ENCODE peak calls at places on chromosomes 11 and 22, in eight cellular contexts. A is fibroblast of lung, F is ovary, P is spleen, Y is psoas muscle, K is GM23338, B is upper lobe of right lung, N is PC-9. W is an unnamed sample.

GRCh38 chr22:44580176-44580575 is 82.1 kb upstream of the RTL6 start:
- DNase-seq in N (no peak), K (no peak), Y (no peak), B (peak; percentile 21), F (no peak), P (peak; percentile 44), A (no peak), W (no peak)

GRCh38 chr11:65814131-65814959 is 19.4 kb upstream of the SNX32 start:
- DNase-seq in A (no peak), Y (no peak), K (no peak), F (no peak), B (peak; percentile 74), N (no peak), P (no peak), W (no peak)

GRCh38 chr11:44708063-44708462 is 18.7 kb upstream of the TSPAN18 start:
- DNase-seq in N (no peak), B (no peak), A (no peak), P (peak; percentile 58), K (no peak), Y (peak; percentile 27), F (no peak), W (no peak)

GRCh38 chr11:104892723-104893511 is 5.3 kb downstream of the CASP12 start:
- DNase-seq in N (no peak), P (no peak), B (no peak), A (peak; percentile 63), F (no peak), K (no peak), Y (no peak), W (no peak)

GRCh38 chr11:134041791-134042696 is 26.8 kb upstream of the JAM3 start:
- DNase-seq in F (no peak), B (no peak), K (no peak), Y (no peak), N (no peak), A (no peak), P (peak; percentile 74), W (no peak)

GRCh38 chr22:45376009-45376408 is 37.4 kb downstream of the SMC1B start:
- DNase-seq in A (no peak), F (no peak), B (no peak), P (no peak), K (no peak), Y (no peak), N (no peak), W (no peak)

GRCh38 chr11:20131744-20132666 is 28.3 kb downstream of the DBX1 start:
- DNase-seq in A (peak; percentile 63), P (peak; percentile 81), Y (peak; percentile 43), B (peak; percentile 71), F (peak; percentile 83), K (peak; percentile 88), N (no peak), W (peak; percentile 93)

GRCh38 chr11:8232849-8233606 is 30.6 kb downstream of the LMO1 start:
- DNase-seq in N (no peak), P (peak; percentile 31), A (no peak), F (no peak), Y (no peak), K (no peak), B (peak; percentile 55), W (no peak)

GRCh38 chr11:79121351-79121750 is 319.5 kb downstream of the TENM4 start:
- DNase-seq in P (no peak), A (peak; percentile 46), F (no peak), N (no peak), Y (no peak), K (no peak), B (no peak), W (no peak)

GRCh38 chr11:22957890-22958289 is 97.6 kb upstream of the CCDC179 start:
- DNase-seq in K (no peak), F (no peak), B (no peak), A (no peak), P (no peak), N (no peak), Y (no peak), W (no peak)

GRCh38 chr11:118673361-118674093 is 5.9 kb downstream of the TREH start:
- DNase-seq in K (no peak), P (no peak), F (no peak), A (no peak), N (peak; percentile 29), B (peak; percentile 15), Y (no peak), W (peak; percentile 26)

GRCh38 chr11:118671254-118671653 is 8.2 kb downstream of the TREH start:
- DNase-seq in N (no peak), A (no peak), P (no peak), B (no peak), F (no peak), Y (no peak), K (no peak), W (no peak)

GRCh38 chr11:118674094-118674460 is 5.4 kb downstream of the TREH start:
- DNase-seq in N (no peak), P (no peak), K (no peak), Y (no peak), A (no peak), F (no peak), B (no peak), W (no peak)

GRCh38 chr11:118670063-118670462 is 9.4 kb downstream of the TREH start:
- DNase-seq in F (no peak), K (no peak), N (no peak), P (no peak), B (no peak), A (no peak), Y (no peak), W (no peak)

GRCh38 chr11:118672865-118673264 is 6.6 kb downstream of the TREH start:
- DNase-seq in N (peak; percentile 34), F (no peak), K (peak; percentile 64), B (no peak), P (no peak), Y (no peak), A (no peak), W (peak; percentile 67)
- TF ChIP-seq CTCF in N (no peak), F (no peak), K (peak; percentile 26), B (no peak), P (no peak), Y (no peak), A (no peak), W (peak; percentile 69)

DNA sequence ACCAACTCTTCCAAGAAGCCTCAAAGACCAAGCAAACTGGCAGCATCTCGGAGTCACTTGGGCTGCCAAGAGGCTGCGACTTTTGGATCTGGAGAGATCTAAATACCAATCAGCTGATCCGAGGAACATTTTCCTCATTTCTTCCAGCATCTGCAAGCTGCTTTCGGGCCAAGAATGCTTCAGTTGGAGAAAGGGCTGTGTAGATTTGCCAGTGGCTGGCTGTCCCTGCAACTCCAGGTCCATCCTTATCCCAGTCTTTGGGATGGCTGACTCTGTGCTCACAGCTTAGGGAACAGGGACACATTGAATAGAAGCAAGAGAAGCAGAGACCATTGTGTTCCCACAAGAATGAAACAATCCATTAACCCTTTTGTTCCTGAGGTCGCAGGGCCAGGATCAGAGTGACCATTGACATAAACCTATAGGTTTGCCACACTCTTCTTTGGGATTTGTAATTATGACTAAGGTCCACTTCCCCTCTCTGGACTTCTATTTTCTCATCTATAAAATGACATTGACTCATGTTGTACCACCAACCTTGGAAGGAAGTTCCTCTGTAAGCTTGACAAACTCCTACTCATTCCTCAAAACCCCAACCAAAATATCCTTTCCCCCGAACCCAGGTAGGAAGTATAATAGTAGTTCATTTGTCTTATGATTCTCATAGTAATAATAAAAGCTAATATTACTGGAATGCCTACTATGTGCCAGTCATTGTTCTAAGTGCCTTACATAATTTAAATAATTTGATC is 340.8 kb downstream of the MN1 start:
- DNase-seq in P (no peak), N (no peak), B (no peak), A (peak; percentile 90), F (no peak), Y (peak; percentile 49), K (peak; percentile 19), W (no peak)
- H3K4me3 ChIP-seq in P (no peak overlapping the region), N (no peak overlapping the region), B (no peak overlapping the region), A (no peak overlapping the region), F (no peak overlapping the region), Y (no peak overlapping the region), K (no peak overlapping the region), W (no peak overlapping the region)

GRCh38 chr11:72228844-72229231 is 4.3 kb downstream of the INPPL1 start:
- DNase-seq in A (no peak), P (peak; percentile 67), K (no peak), B (peak; percentile 45), F (no peak), N (no peak), Y (no peak), W (peak; percentile 28)

GRCh38 chr11:72226701-72227100 is 2.1 kb downstream of the INPPL1 start:
- DNase-seq in B (no peak), P (peak; percentile 64), F (no peak), A (no peak), K (no peak), N (no peak), Y (no peak), W (peak; percentile 33)

GRCh38 chr11:72227316-72228228 is 3.0 kb downstream of the INPPL1 start:
- DNase-seq in Y (no peak), B (peak; percentile 54), A (peak; percentile 75), K (no peak), N (no peak), P (peak; percentile 65), F (no peak), W (peak; percentile 32)

GRCh38 chr11:72229336-72229924 is 4.9 kb downstream of the INPPL1 start:
- DNase-seq in P (no peak), Y (no peak), B (peak; percentile 40), K (no peak), N (no peak), A (no peak), F (no peak), W (peak; percentile 23)

GRCh38 chr11:72228229-72228843 is 3.8 kb downstream of the INPPL1 start:
- DNase-seq in P (peak; percentile 70), K (peak; percentile 33), A (no peak), Y (no peak), N (no peak), B (peak; percentile 57), F (no peak), W (peak; percentile 46)
- TF ChIP-seq CTCF in P (no peak), K (no peak), A (no peak), Y (no peak), N (no peak), B (no peak), F (no peak), W (no peak)

GRCh38 chr22:19806213-19807160 is 45.9 kb downstream of the TBX1 start:
- DNase-seq in Y (no peak), N (peak; percentile 91), B (peak; percentile 87), F (peak; percentile 43), K (no peak), A (peak; percentile 38), P (peak; percentile 70), W (peak; percentile 38)
- H3K4me3 ChIP-seq in Y (no peak overlapping the region), N (peak overlapping the region; percentile 19), B (no peak overlapping the region), F (no peak overlapping the region), K (no peak overlapping the region), A (no peak overlapping the region), P (no peak overlapping the region), W (no peak overlapping the region)

DNA sequence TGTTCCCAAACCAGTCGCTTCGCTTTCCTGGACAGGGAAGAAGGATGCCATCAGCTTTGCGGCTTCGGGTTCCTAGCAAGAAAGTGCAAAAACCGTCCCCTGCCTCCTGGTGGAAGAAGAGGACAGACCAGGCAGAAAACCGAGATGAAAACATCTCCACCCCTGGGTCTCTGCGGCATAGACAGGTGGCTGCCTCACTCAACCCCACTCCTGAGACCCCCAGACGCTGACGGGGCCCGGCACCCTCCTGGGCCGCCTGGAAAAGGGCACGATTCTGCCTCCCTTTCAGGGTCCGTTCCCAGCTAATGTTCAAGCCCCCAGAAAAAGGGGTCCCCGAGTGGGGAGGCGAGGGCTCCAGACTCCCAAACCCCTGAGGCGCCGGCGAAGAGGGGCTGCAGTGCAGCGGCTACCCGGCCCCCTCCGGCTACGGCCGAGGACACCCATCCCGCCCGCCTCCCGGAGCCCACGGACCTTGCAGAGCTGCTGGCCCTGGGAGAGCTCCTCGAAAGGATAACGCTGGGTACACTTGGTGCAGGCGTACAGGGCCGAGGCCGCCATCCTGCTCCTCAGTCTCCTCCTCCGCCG is 569 bp downstream of the FAM76B start:
- DNase-seq in N (peak; percentile 41), B (no peak), Y (no peak), P (no peak), A (peak; percentile 57), F (no peak), K (peak; percentile 78), W (peak; percentile 82)
- TF ChIP-seq CTCF in N (peak; percentile 42), B (peak; percentile 8), Y (no peak), P (no peak), A (peak; percentile 27), F (no peak), K (peak; percentile 36), W (peak; percentile 70)

W was measured in endodermal cell.